ENCODE peak calls at places on chromosomes 3 and 15, in six cellular contexts. R is ELR; F is stimulated activated CD8-positive, alpha-beta memory T cell treated with anti-CD3 and anti-CD28 coated beads, Interleukin-7, amount 100 ng/mL, for 1 hour; U is progenitor cell of endocrine pancreas; N is A172; P is posterior cingulate gyrus. X is an unnamed sample.

GRCh38 chr3:187935623-187936156 is 190.4 kb upstream of the BCL6 start:
- DNase-seq in U (no peak), R (no peak), P (peak), N (no peak), F (no peak), X (no peak)

GRCh38 chr3:128123231-128123537 is 428 bp downstream of the RUVBL1 start:
- DNase-seq in U (no peak), P (no peak), F (no peak), R (no peak), N (no peak), X (no peak)

GRCh38 chr15:61112231-61112630 is 116.9 kb downstream of the RORA start:
- DNase-seq in U (no peak), N (no peak), R (no peak), P (no peak), F (no peak), X (no peak)

GRCh38 chr3:193767353-193768068 is 174.5 kb downstream of the OPA1 start:
- DNase-seq in N (no peak), U (no peak), P (no peak), R (no peak), F (no peak), X (peak)

GRCh38 chr3:122668930-122669730 is 11.5 kb upstream of the PARP14 start:
- DNase-seq in N (no peak), R (peak), P (no peak), U (no peak), F (no peak), X (no peak)

GRCh38 chr3:54917172-54917571 is 10.7 kb downstream of the LRTM1 start:
- DNase-seq in F (no peak), R (peak), U (no peak), N (no peak), P (no peak), X (no peak)

GRCh38 chr3:138479355-138479964 is 45.0 kb downstream of the ESYT3 start:
- DNase-seq in F (no peak), U (no peak), P (no peak), N (peak), R (peak), X (no peak)

GRCh38 chr3:14057701-14058100 is 67.0 kb downstream of the CHCHD4 start:
- DNase-seq in P (no peak), U (no peak), F (no peak), R (no peak), N (peak), X (no peak)

GRCh38 chr3:109364088-109364487 is 26.7 kb upstream of the DPPA4 start:
- DNase-seq in N (no peak), P (no peak), R (no peak), U (no peak), F (no peak), X (no peak)

GRCh38 chr3:170410428-170411029 is 8.1 kb upstream of the CLDN11 start:
- DNase-seq in N (peak), U (no peak), R (peak), F (no peak), P (no peak), X (no peak)

GRCh38 chr3:116148881-116149530 is 296.3 kb downstream of the LSAMP start:
- DNase-seq in R (peak), P (no peak), U (no peak), N (peak), F (no peak), X (no peak)

GRCh38 chr3:40848411-40848810 is 323.7 kb downstream of the ZNF621 start:
- DNase-seq in F (no peak), N (no peak), P (no peak), U (no peak), R (no peak), X (no peak)

GRCh38 chr3:34212175-34212574 is 413.7 kb downstream of the PDCD6IP start:
- DNase-seq in F (no peak), N (peak), U (no peak), R (no peak), P (no peak), X (no peak)

GRCh38 chr3:190860531-190860930 is 2.0 kb downstream of the GMNC start:
- DNase-seq in N (no peak), F (no peak), R (no peak), P (peak), U (no peak), X (no peak)

X was measured in type B pancreatic cell.